ENCODE peak calls at places on chromosomes 7 and 10, in seven cellular contexts. One of them, this sample, is unnamed.

GRCh38 chr7:4069268-4070095 is 612.6 kb upstream of the FOXK1 start:
- DNase-seq in H54: no peak
- DNase-seq in caudate nucleus: no peak
- DNase-seq in H1: no peak
- DNase-seq in HuH-7.5: no peak
- DNase-seq in GDM1: no peak
- DNase-seq in stimulated activated CD4-positive, alpha-beta T cell treated with anti-CD3 and anti-CD28 coated beads, Interleukin-4, amount 100 ng/mL, for 24 hours: no peak
- DNase-seq in this sample: no peak

GRCh38 chr7:65269150-65269856 is 104.4 kb upstream of the ZNF92 start:
- DNase-seq in caudate nucleus: peak; percentile 15
- DNase-seq in GDM1: no peak
- DNase-seq in H54: peak; percentile 83
- DNase-seq in H1: peak; percentile 88
- DNase-seq in HuH-7.5: peak; percentile 97
- DNase-seq in stimulated activated CD4-positive, alpha-beta T cell treated with anti-CD3 and anti-CD28 coated beads, Interleukin-4, amount 100 ng/mL, for 24 hours: peak; percentile 46
- DNase-seq in this sample: no peak

GRCh38 chr7:4808565-4808964 is 33.1 kb downstream of the AP5Z1 start:
- DNase-seq in stimulated activated CD4-positive, alpha-beta T cell treated with anti-CD3 and anti-CD28 coated beads, Interleukin-4, amount 100 ng/mL, for 24 hours: no peak
- DNase-seq in GDM1: no peak
- DNase-seq in H1: no peak
- DNase-seq in H54: no peak
- DNase-seq in caudate nucleus: no peak
- DNase-seq in HuH-7.5: no peak
- DNase-seq in this sample: no peak

GRCh38 chr10:121709674-121710073 is 111.4 kb upstream of the FGFR2 start:
- DNase-seq in caudate nucleus: no peak
- DNase-seq in H54: no peak
- DNase-seq in stimulated activated CD4-positive, alpha-beta T cell treated with anti-CD3 and anti-CD28 coated beads, Interleukin-4, amount 100 ng/mL, for 24 hours: no peak
- DNase-seq in HuH-7.5: no peak
- DNase-seq in GDM1: no peak
- DNase-seq in H1: no peak
- DNase-seq in this sample: no peak

GRCh38 chr10:43980313-43980712 is 331.6 kb upstream of the ZNF32 start:
- DNase-seq in HuH-7.5: no peak
- DNase-seq in caudate nucleus: no peak
- DNase-seq in stimulated activated CD4-positive, alpha-beta T cell treated with anti-CD3 and anti-CD28 coated beads, Interleukin-4, amount 100 ng/mL, for 24 hours: no peak
- DNase-seq in GDM1: no peak
- DNase-seq in H54: no peak
- DNase-seq in H1: no peak
- DNase-seq in this sample: no peak

GRCh38 chr10:131755200-131755599 is 145.6 kb upstream of the PPP2R2D start:
- DNase-seq in HuH-7.5: no peak
- DNase-seq in caudate nucleus: no peak
- DNase-seq in H54: no peak
- DNase-seq in H1: no peak
- DNase-seq in GDM1: no peak
- DNase-seq in stimulated activated CD4-positive, alpha-beta T cell treated with anti-CD3 and anti-CD28 coated beads, Interleukin-4, amount 100 ng/mL, for 24 hours: no peak
- DNase-seq in this sample: no peak

GRCh38 chr10:71268247-71268691 is 50.8 kb upstream of the SLC29A3 start:
- DNase-seq in HuH-7.5: peak; percentile 46
- DNase-seq in caudate nucleus: no peak
- DNase-seq in H1: no peak
- DNase-seq in stimulated activated CD4-positive, alpha-beta T cell treated with anti-CD3 and anti-CD28 coated beads, Interleukin-4, amount 100 ng/mL, for 24 hours: no peak
- DNase-seq in GDM1: no peak
- DNase-seq in H54: no peak
- DNase-seq in this sample: no peak

GRCh38 chr10:62048919-62049636 is 147.6 kb downstream of the ARID5B start:
- DNase-seq in GDM1: no peak
- DNase-seq in caudate nucleus: peak; percentile 77
- DNase-seq in H1: peak; percentile 59
- DNase-seq in stimulated activated CD4-positive, alpha-beta T cell treated with anti-CD3 and anti-CD28 coated beads, Interleukin-4, amount 100 ng/mL, for 24 hours: peak; percentile 92
- DNase-seq in H54: peak; percentile 74
- DNase-seq in HuH-7.5: peak; percentile 20
- DNase-seq in this sample: peak; percentile 90

GRCh38 chr7:132592947-132593335 is 16.7 kb upstream of the PLXNA4 start:
- DNase-seq in caudate nucleus: no peak
- DNase-seq in stimulated activated CD4-positive, alpha-beta T cell treated with anti-CD3 and anti-CD28 coated beads, Interleukin-4, amount 100 ng/mL, for 24 hours: no peak
- DNase-seq in GDM1: no peak
- DNase-seq in HuH-7.5: no peak
- DNase-seq in H54: no peak
- DNase-seq in H1: no peak
- DNase-seq in this sample: no peak

GRCh38 chr7:140294454-140294853 is 103.9 kb downstream of the SLC37A3 start:
- DNase-seq in stimulated activated CD4-positive, alpha-beta T cell treated with anti-CD3 and anti-CD28 coated beads, Interleukin-4, amount 100 ng/mL, for 24 hours: no peak
- DNase-seq in GDM1: no peak
- DNase-seq in H1: no peak
- DNase-seq in HuH-7.5: no peak
- DNase-seq in H54: no peak
- DNase-seq in caudate nucleus: no peak
- DNase-seq in this sample: no peak

GRCh38 chr7:20581956-20582355 is 33.5 kb upstream of the ABCB5 start:
- DNase-seq in HuH-7.5: no peak
- DNase-seq in H1: no peak
- DNase-seq in H54: no peak
- DNase-seq in stimulated activated CD4-positive, alpha-beta T cell treated with anti-CD3 and anti-CD28 coated beads, Interleukin-4, amount 100 ng/mL, for 24 hours: no peak
- DNase-seq in GDM1: no peak
- DNase-seq in caudate nucleus: no peak
- DNase-seq in this sample: no peak

GRCh38 chr7:127968547-127968946 is 62.7 kb downstream of the LRRC4 start:
- DNase-seq in HuH-7.5: no peak
- DNase-seq in H1: no peak
- DNase-seq in H54: no peak
- DNase-seq in caudate nucleus: no peak
- DNase-seq in GDM1: no peak
- DNase-seq in stimulated activated CD4-positive, alpha-beta T cell treated with anti-CD3 and anti-CD28 coated beads, Interleukin-4, amount 100 ng/mL, for 24 hours: no peak
- DNase-seq in this sample: no peak

GRCh38 chr10:73553316-73553715 is 37.8 kb downstream of the USP54 start:
- DNase-seq in caudate nucleus: peak; percentile 60
- DNase-seq in GDM1: no peak
- DNase-seq in H1: no peak
- DNase-seq in H54: no peak
- DNase-seq in stimulated activated CD4-positive, alpha-beta T cell treated with anti-CD3 and anti-CD28 coated beads, Interleukin-4, amount 100 ng/mL, for 24 hours: no peak
- DNase-seq in HuH-7.5: no peak
- DNase-seq in this sample: peak; percentile 63

GRCh38 chr7:99562832-99563231 is 4.4 kb downstream of the ZNF655 start:
- DNase-seq in H1: no peak
- DNase-seq in stimulated activated CD4-positive, alpha-beta T cell treated with anti-CD3 and anti-CD28 coated beads, Interleukin-4, amount 100 ng/mL, for 24 hours: peak; percentile 64
- DNase-seq in caudate nucleus: no peak
- DNase-seq in GDM1: no peak
- DNase-seq in HuH-7.5: peak; percentile 45
- DNase-seq in H54: peak; percentile 75
- DNase-seq in this sample: no peak

GRCh38 chr7:23055582-23056178 is 41.8 kb upstream of the HYCC1 start:
- DNase-seq in H54: peak; percentile 38
- DNase-seq in caudate nucleus: no peak
- DNase-seq in stimulated activated CD4-positive, alpha-beta T cell treated with anti-CD3 and anti-CD28 coated beads, Interleukin-4, amount 100 ng/mL, for 24 hours: peak; percentile 69
- DNase-seq in H1: no peak
- DNase-seq in GDM1: peak; percentile 48
- DNase-seq in HuH-7.5: peak; percentile 34
- DNase-seq in this sample: no peak

GRCh38 chr10:17474595-17474994 is 20.2 kb upstream of the ST8SIA6 start:
- DNase-seq in H54: no peak
- DNase-seq in stimulated activated CD4-positive, alpha-beta T cell treated with anti-CD3 and anti-CD28 coated beads, Interleukin-4, amount 100 ng/mL, for 24 hours: no peak
- DNase-seq in caudate nucleus: no peak
- DNase-seq in GDM1: no peak
- DNase-seq in H1: no peak
- DNase-seq in HuH-7.5: no peak
- DNase-seq in this sample: no peak

GRCh38 chr10:32983333-32983909 is 25.4 kb upstream of the ITGB1 start:
- DNase-seq in caudate nucleus: no peak
- DNase-seq in H1: no peak
- DNase-seq in stimulated activated CD4-positive, alpha-beta T cell treated with anti-CD3 and anti-CD28 coated beads, Interleukin-4, amount 100 ng/mL, for 24 hours: peak; percentile 34
- DNase-seq in GDM1: no peak
- DNase-seq in H54: no peak
- DNase-seq in HuH-7.5: peak; percentile 36
- DNase-seq in this sample: no peak

GRCh38 chr7:77321300-77321699 is 94.8 kb downstream of the GSAP start:
- DNase-seq in stimulated activated CD4-positive, alpha-beta T cell treated with anti-CD3 and anti-CD28 coated beads, Interleukin-4, amount 100 ng/mL, for 24 hours: no peak
- DNase-seq in H1: no peak
- DNase-seq in HuH-7.5: no peak
- DNase-seq in GDM1: no peak
- DNase-seq in caudate nucleus: no peak
- DNase-seq in H54: no peak
- DNase-seq in this sample: no peak

GRCh38 chr10:78617633-78618032 is 451.1 kb upstream of the ZMIZ1 start:
- DNase-seq in HuH-7.5: no peak
- DNase-seq in stimulated activated CD4-positive, alpha-beta T cell treated with anti-CD3 and anti-CD28 coated beads, Interleukin-4, amount 100 ng/mL, for 24 hours: no peak
- DNase-seq in caudate nucleus: no peak
- DNase-seq in H54: no peak
- DNase-seq in H1: no peak
- DNase-seq in GDM1: no peak
- DNase-seq in this sample: no peak

GRCh38 chr10:72654720-72655119 is 28.8 kb upstream of the MICU1 start:
- DNase-seq in HuH-7.5: no peak
- DNase-seq in stimulated activated CD4-positive, alpha-beta T cell treated with anti-CD3 and anti-CD28 coated beads, Interleukin-4, amount 100 ng/mL, for 24 hours: no peak
- DNase-seq in H54: no peak
- DNase-seq in H1: no peak
- DNase-seq in GDM1: no peak
- DNase-seq in caudate nucleus: no peak
- DNase-seq in this sample: no peak

GRCh38 chr10:17348111-17349008 is 106.0 kb downstream of the ST8SIA6 start:
- DNase-seq in H54: peak; percentile 61
- DNase-seq in HuH-7.5: peak; percentile 5
- DNase-seq in caudate nucleus: no peak
- DNase-seq in stimulated activated CD4-positive, alpha-beta T cell treated with anti-CD3 and anti-CD28 coated beads, Interleukin-4, amount 100 ng/mL, for 24 hours: no peak
- DNase-seq in GDM1: no peak
- DNase-seq in H1: no peak
- DNase-seq in this sample: peak; percentile 78

GRCh38 chr10:48227213-48227612 is 47.3 kb downstream of the FRMPD2 start:
- DNase-seq in H1: no peak
- DNase-seq in HuH-7.5: no peak
- DNase-seq in GDM1: no peak
- DNase-seq in stimulated activated CD4-positive, alpha-beta T cell treated with anti-CD3 and anti-CD28 coated beads, Interleukin-4, amount 100 ng/mL, for 24 hours: no peak
- DNase-seq in caudate nucleus: no peak
- DNase-seq in H54: no peak
- DNase-seq in this sample: no peak

GRCh38 chr7:105664816-105665525 is 83.7 kb upstream of the EFCAB10 start:
- DNase-seq in stimulated activated CD4-positive, alpha-beta T cell treated with anti-CD3 and anti-CD28 coated beads, Interleukin-4, amount 100 ng/mL, for 24 hours: no peak
- DNase-seq in caudate nucleus: no peak
- DNase-seq in GDM1: no peak
- DNase-seq in H1: no peak
- DNase-seq in H54: peak; percentile 61
- DNase-seq in HuH-7.5: no peak
- DNase-seq in this sample: no peak

GRCh38 chr10:299512-299911 is 164.3 kb downstream of the ZMYND11 start:
- DNase-seq in HuH-7.5: no peak
- DNase-seq in GDM1: no peak
- DNase-seq in H54: no peak
- DNase-seq in H1: no peak
- DNase-seq in caudate nucleus: no peak
- DNase-seq in stimulated activated CD4-positive, alpha-beta T cell treated with anti-CD3 and anti-CD28 coated beads, Interleukin-4, amount 100 ng/mL, for 24 hours: no peak
- DNase-seq in this sample: no peak

GRCh38 chr10:31593124-31593523 is 274.1 kb downstream of the ZEB1 start:
- DNase-seq in HuH-7.5: no peak
- DNase-seq in H54: no peak
- DNase-seq in GDM1: no peak
- DNase-seq in caudate nucleus: no peak
- DNase-seq in stimulated activated CD4-positive, alpha-beta T cell treated with anti-CD3 and anti-CD28 coated beads, Interleukin-4, amount 100 ng/mL, for 24 hours: no peak
- DNase-seq in H1: no peak
- DNase-seq in this sample: no peak

GRCh38 chr7:4845740-4846142 is 16.1 kb downstream of the PAPOLB start:
- DNase-seq in H1: peak; percentile 67
- DNase-seq in stimulated activated CD4-positive, alpha-beta T cell treated with anti-CD3 and anti-CD28 coated beads, Interleukin-4, amount 100 ng/mL, for 24 hours: no peak
- DNase-seq in GDM1: no peak
- DNase-seq in caudate nucleus: no peak
- DNase-seq in H54: no peak
- DNase-seq in HuH-7.5: no peak
- DNase-seq in this sample: no peak

GRCh38 chr10:29239569-29240472 is 49.0 kb upstream of the LYZL1 start:
- DNase-seq in caudate nucleus: no peak
- DNase-seq in H1: no peak
- DNase-seq in HuH-7.5: peak; percentile 60
- DNase-seq in stimulated activated CD4-positive, alpha-beta T cell treated with anti-CD3 and anti-CD28 coated beads, Interleukin-4, amount 100 ng/mL, for 24 hours: no peak
- DNase-seq in GDM1: no peak
- DNase-seq in H54: peak; percentile 41
- DNase-seq in this sample: no peak

GRCh38 chr7:19392246-19392645 is 247.0 kb upstream of the FERD3L start:
- DNase-seq in HuH-7.5: no peak
- DNase-seq in GDM1: no peak
- DNase-seq in stimulated activated CD4-positive, alpha-beta T cell treated with anti-CD3 and anti-CD28 coated beads, Interleukin-4, amount 100 ng/mL, for 24 hours: no peak
- DNase-seq in caudate nucleus: no peak
- DNase-seq in H54: peak; percentile 23
- DNase-seq in H1: no peak
- DNase-seq in this sample: no peak

GRCh38 chr7:85765698-85766298 is 578.9 kb upstream of the SEMA3D start:
- DNase-seq in GDM1: no peak
- DNase-seq in stimulated activated CD4-positive, alpha-beta T cell treated with anti-CD3 and anti-CD28 coated beads, Interleukin-4, amount 100 ng/mL, for 24 hours: no peak
- DNase-seq in caudate nucleus: no peak
- DNase-seq in HuH-7.5: no peak
- DNase-seq in H1: no peak
- DNase-seq in H54: no peak
- DNase-seq in this sample: no peak

GRCh38 chr7:43669286-43670081 is 59.8 kb downstream of the COA1 start:
- DNase-seq in HuH-7.5: no peak
- DNase-seq in GDM1: no peak
- DNase-seq in stimulated activated CD4-positive, alpha-beta T cell treated with anti-CD3 and anti-CD28 coated beads, Interleukin-4, amount 100 ng/mL, for 24 hours: peak; percentile 87
- DNase-seq in caudate nucleus: no peak
- DNase-seq in H54: no peak
- DNase-seq in H1: peak; percentile 92
- DNase-seq in this sample: no peak

GRCh38 chr7:22726849-22727792 is at the start of gene IL6:
- DNase-seq in H54: peak; percentile 72
- DNase-seq in H1: no peak
- DNase-seq in caudate nucleus: no peak
- DNase-seq in GDM1: no peak
- DNase-seq in HuH-7.5: no peak
- DNase-seq in stimulated activated CD4-positive, alpha-beta T cell treated with anti-CD3 and anti-CD28 coated beads, Interleukin-4, amount 100 ng/mL, for 24 hours: no peak
- DNase-seq in this sample: peak; percentile 86

GRCh38 chr10:25875555-25876165 is 58.4 kb upstream of the MYO3A start:
- DNase-seq in caudate nucleus: peak; percentile 9
- DNase-seq in HuH-7.5: peak; percentile 20
- DNase-seq in GDM1: peak; percentile 60
- DNase-seq in H1: peak; percentile 38
- DNase-seq in stimulated activated CD4-positive, alpha-beta T cell treated with anti-CD3 and anti-CD28 coated beads, Interleukin-4, amount 100 ng/mL, for 24 hours: peak; percentile 67
- DNase-seq in H54: peak; percentile 38
- DNase-seq in this sample: peak; percentile 83

GRCh38 chr7:93046641-93047040 is 71.1 kb downstream of the SAMD9 start:
- DNase-seq in H54: no peak
- DNase-seq in H1: no peak
- DNase-seq in stimulated activated CD4-positive, alpha-beta T cell treated with anti-CD3 and anti-CD28 coated beads, Interleukin-4, amount 100 ng/mL, for 24 hours: no peak
- DNase-seq in HuH-7.5: peak; percentile 45
- DNase-seq in caudate nucleus: no peak
- DNase-seq in GDM1: no peak
- DNase-seq in this sample: no peak

GRCh38 chr10:25356609-25357008 is 181.8 kb downstream of the GPR158 start:
- DNase-seq in HuH-7.5: no peak
- DNase-seq in caudate nucleus: no peak
- DNase-seq in stimulated activated CD4-positive, alpha-beta T cell treated with anti-CD3 and anti-CD28 coated beads, Interleukin-4, amount 100 ng/mL, for 24 hours: no peak
- DNase-seq in H54: no peak
- DNase-seq in H1: no peak
- DNase-seq in GDM1: no peak
- DNase-seq in this sample: no peak

GRCh38 chr10:93165367-93165766 is 91.7 kb downstream of the CYP26A1 start:
- DNase-seq in caudate nucleus: no peak
- DNase-seq in GDM1: no peak
- DNase-seq in H54: no peak
- DNase-seq in H1: no peak
- DNase-seq in stimulated activated CD4-positive, alpha-beta T cell treated with anti-CD3 and anti-CD28 coated beads, Interleukin-4, amount 100 ng/mL, for 24 hours: no peak
- DNase-seq in HuH-7.5: no peak
- DNase-seq in this sample: no peak

GRCh38 chr10:82419981-82420380 is 545.0 kb downstream of the NRG3 start:
- DNase-seq in H54: no peak
- DNase-seq in stimulated activated CD4-positive, alpha-beta T cell treated with anti-CD3 and anti-CD28 coated beads, Interleukin-4, amount 100 ng/mL, for 24 hours: no peak
- DNase-seq in GDM1: no peak
- DNase-seq in caudate nucleus: no peak
- DNase-seq in HuH-7.5: no peak
- DNase-seq in H1: no peak
- DNase-seq in this sample: no peak

GRCh38 chr10:21265622-21266021 is 259.9 kb downstream of the SKIDA1 start:
- DNase-seq in H54: no peak
- DNase-seq in H1: no peak
- DNase-seq in stimulated activated CD4-positive, alpha-beta T cell treated with anti-CD3 and anti-CD28 coated beads, Interleukin-4, amount 100 ng/mL, for 24 hours: no peak
- DNase-seq in HuH-7.5: no peak
- DNase-seq in caudate nucleus: no peak
- DNase-seq in GDM1: no peak
- DNase-seq in this sample: no peak

GRCh38 chr7:151876112-151876898 is 610 bp downstream of the PRKAG2 start:
- DNase-seq in H1: no peak
- DNase-seq in H54: peak; percentile 44
- DNase-seq in caudate nucleus: peak; percentile 41
- DNase-seq in GDM1: peak; percentile 66
- DNase-seq in HuH-7.5: peak; percentile 62
- DNase-seq in stimulated activated CD4-positive, alpha-beta T cell treated with anti-CD3 and anti-CD28 coated beads, Interleukin-4, amount 100 ng/mL, for 24 hours: peak; percentile 70
- DNase-seq in this sample: peak; percentile 90

This sample was measured in sciatic nerve.